ENCODE peak calls at places on chromosomes 2 and 18, in four cellular contexts. B, Q, D and S are unnamed samples.

GRCh38 chr2:42337356-42337820 is 23.6 kb downstream of the COX7A2L start:
- DNase-seq in B (no peak), Q (no peak), D (no peak), S (no peak)

GRCh38 chr2:238727585-238728321 is 120.1 kb upstream of the TWIST2 start:
- DNase-seq in B (peak), Q (no peak), D (peak), S (peak)

GRCh38 chr2:238636269-238637073 is 209.7 kb downstream of the ASB1 start:
- DNase-seq in B (no peak), Q (no peak), D (peak), S (peak)

GRCh38 chr2:227147023-227147422 is 17.0 kb downstream of the COL4A4 start:
- DNase-seq in B (no peak), Q (no peak), D (peak), S (no peak)

GRCh38 chr18:395481-396250 is 104.8 kb downstream of the COLEC12 start:
- DNase-seq in B (no peak), Q (no peak), D (peak), S (no peak)

GRCh38 chr2:144671695-144672094 is 151.8 kb upstream of the ZEB2 start:
- DNase-seq in B (no peak), Q (no peak), D (no peak), S (no peak)

GRCh38 chr2:157418215-157418614 is 25.7 kb downstream of the CYTIP start:
- DNase-seq in B (no peak), Q (no peak), D (no peak), S (no peak)

GRCh38 chr2:127763776-127764175 is 47.2 kb downstream of the WDR33 start:
- DNase-seq in B (no peak), Q (no peak), D (no peak), S (no peak)

GRCh38 chr2:201852878-201853415 is 46.6 kb downstream of the CDK15 start:
- DNase-seq in B (no peak), Q (no peak), D (no peak), S (no peak)

GRCh38 chr2:180048256-180048655 is 41.2 kb upstream of the CWC22 start:
- DNase-seq in B (no peak), Q (no peak), D (no peak), S (no peak)

GRCh38 chr2:217585362-217585761 is 417.4 kb downstream of the TNS1 start:
- DNase-seq in B (no peak), Q (no peak), D (no peak), S (no peak)

GRCh38 chr2:216315817-216316603 is 56.3 kb downstream of the MARCHF4 start:
- DNase-seq in B (no peak), Q (peak), D (peak), S (no peak)

GRCh38 chr2:182890305-182890704 is 23.9 kb upstream of the FRZB start:
- DNase-seq in B (no peak), Q (no peak), D (no peak), S (no peak)